ENCODE peak calls at places on chromosomes 6 and 20, in eight cellular contexts. V, F, D, W, B, Q, A and H are unnamed samples.

GRCh38 chr20:58665606-58666005 is 14.5 kb downstream of the STX16 start:
- DNase-seq in Q (no peak), B (no peak), W (no peak), D (no peak), A (no peak), V (no peak), F (no peak), H (no peak)

GRCh38 chr20:15359056-15359455 is 1021.6 kb upstream of the FLRT3 start:
- DNase-seq in A (no peak), D (no peak), W (no peak), B (no peak), V (no peak), F (no peak), Q (no peak), H (no peak)

GRCh38 chr6:13044390-13044789 is 283.9 kb downstream of the TBC1D7 start:
- DNase-seq in V (no peak), D (no peak), A (no peak), Q (no peak), B (peak), F (peak), W (no peak), H (no peak)

GRCh38 chr6:45539124-45539523 is 161.4 kb upstream of the SUPT3H start:
- DNase-seq in W (no peak), B (no peak), D (no peak), A (no peak), F (no peak), Q (no peak), V (no peak), H (no peak)

GRCh38 chr6:14379568-14379967 is 262.0 kb downstream of the CD83 start:
- DNase-seq in V (no peak), B (no peak), Q (no peak), D (no peak), A (no peak), F (no peak), W (no peak), H (no peak)

GRCh38 chr6:6810727-6811126 is 222.2 kb downstream of the LY86 start:
- DNase-seq in Q (no peak), W (no peak), V (no peak), D (no peak), F (no peak), B (no peak), A (peak), H (no peak)

GRCh38 chr20:47785900-47786762 is 850 bp upstream of the SULF2 start:
- DNase-seq in A (peak), Q (peak), B (peak), D (no peak), V (peak), F (peak), W (no peak), H (no peak)

GRCh38 chr20:41034239-41034638 is 5.6 kb downstream of the TOP1 start:
- DNase-seq in V (no peak), F (no peak), A (no peak), W (no peak), B (no peak), D (no peak), Q (no peak), H (no peak)

GRCh38 chr20:33490934-33491656 is 1.2 kb downstream of the CBFA2T2 start:
- DNase-seq in B (no peak), W (no peak), Q (no peak), V (no peak), A (no peak), D (no peak), F (no peak), H (no peak)

GRCh38 chr6:43186019-43186418 is 4.0 kb downstream of the CUL9 start:
- DNase-seq in D (no peak), F (no peak), W (no peak), B (no peak), V (no peak), A (no peak), Q (no peak), H (no peak)

GRCh38 chr6:43263314-43264178 is 20.3 kb downstream of the TTBK1 start:
- DNase-seq in V (peak), W (peak), B (peak), A (peak), Q (peak), F (peak), D (peak), H (peak)

GRCh38 chr6:15426395-15426794 is 180.5 kb downstream of the JARID2 start:
- DNase-seq in V (no peak), F (no peak), D (no peak), W (no peak), A (no peak), Q (no peak), B (no peak), H (no peak)

GRCh38 chr6:2952557-2953095 is 18.7 kb downstream of the SERPINB6 start:
- DNase-seq in W (peak), D (peak), F (peak), V (peak), A (peak), B (no peak), Q (peak), H (no peak)

GRCh38 chr20:50834599-50835005 is 39.7 kb downstream of the BCAS4 start:
- DNase-seq in W (no peak), D (peak), F (peak), Q (no peak), V (no peak), B (no peak), A (no peak), H (no peak)

GRCh38 chr20:12860619-12861247 is 148.0 kb upstream of the SPTLC3 start:
- DNase-seq in D (no peak), A (no peak), W (no peak), B (no peak), F (no peak), V (no peak), Q (no peak), H (no peak)

GRCh38 chr6:26439552-26440125 is 665 bp upstream of the BTN3A3 start:
- DNase-seq in V (no peak), F (no peak), D (no peak), B (no peak), A (no peak), Q (no peak), W (no peak), H (no peak)

GRCh38 chr20:21101453-21102251 is 4.5 kb downstream of the LINC00237 start:
- DNase-seq in A (no peak), V (no peak), D (no peak), F (no peak), Q (no peak), W (no peak), B (no peak), H (no peak)

GRCh38 chr20:63315240-63315981 is 22.4 kb downstream of the COL20A1 start:
- DNase-seq in A (no peak), W (no peak), F (no peak), Q (no peak), D (no peak), V (no peak), B (no peak), H (no peak)

GRCh38 chr6:151349651-151350270 is 41.6 kb downstream of the ZBTB2 start:
- DNase-seq in W (no peak), B (no peak), F (no peak), V (no peak), D (no peak), A (no peak), Q (no peak), H (no peak)

GRCh38 chr6:145631374-145631773 is 103.9 kb downstream of the EPM2A start:
- DNase-seq in Q (no peak), A (no peak), B (no peak), F (no peak), V (no peak), D (no peak), W (no peak), H (no peak)

GRCh38 chr6:15131234-15132195 is 114.4 kb upstream of the JARID2 start:
- DNase-seq in V (peak), F (no peak), W (no peak), Q (no peak), A (no peak), D (no peak), B (no peak), H (no peak)

GRCh38 chr6:132136976-132137375 is 185.8 kb upstream of the CCN2 start:
- DNase-seq in W (no peak), A (no peak), B (no peak), F (no peak), Q (no peak), V (no peak), D (no peak), H (no peak)

GRCh38 chr6:5378331-5378730 is 117.0 kb downstream of the FARS2 start:
- DNase-seq in W (no peak), D (no peak), F (no peak), Q (no peak), A (no peak), V (no peak), B (no peak), H (no peak)

GRCh38 chr6:37763413-37763812 is 56.1 kb upstream of the ZFAND3 start:
- DNase-seq in D (no peak), B (no peak), A (no peak), W (no peak), Q (no peak), V (no peak), F (no peak), H (no peak)

GRCh38 chr6:145233955-145234354 is 501.4 kb downstream of the EPM2A start:
- DNase-seq in D (no peak), Q (no peak), W (no peak), V (no peak), B (no peak), F (no peak), A (no peak), H (no peak)

GRCh38 chr6:110881929-110882629 is 7.5 kb downstream of the AMD1 start:
- DNase-seq in B (no peak), W (no peak), Q (no peak), F (no peak), A (no peak), V (no peak), D (no peak), H (no peak)

GRCh38 chr6:38239719-38240451 is 399.8 kb downstream of the BTBD9 start:
- DNase-seq in V (no peak), F (peak), B (no peak), W (no peak), A (peak), D (no peak), Q (no peak), H (no peak)

GRCh38 chr20:48535556-48535955 is 292.2 kb downstream of the PREX1 start:
- DNase-seq in V (no peak), D (no peak), W (no peak), A (no peak), F (no peak), B (no peak), Q (no peak), H (no peak)

GRCh38 chr6:33974030-33974429 is 170.2 kb upstream of the MLN start:
- DNase-seq in Q (peak), W (no peak), F (no peak), D (no peak), A (no peak), B (no peak), V (no peak), H (peak)

GRCh38 chr20:44963325-44964215 is 2.7 kb upstream of the STK4 start:
- DNase-seq in A (no peak), B (no peak), Q (no peak), F (no peak), V (no peak), W (no peak), D (no peak), H (no peak)

GRCh38 chr20:5989539-5989938 is 39.1 kb downstream of the MCM8 start:
- DNase-seq in A (no peak), F (no peak), Q (no peak), B (no peak), V (no peak), D (no peak), W (no peak), H (no peak)

GRCh38 chr20:1895674-1896496 is 678 bp downstream of the SIRPA start:
- DNase-seq in A (no peak), V (no peak), B (peak), W (no peak), F (no peak), D (no peak), Q (no peak), H (no peak)

GRCh38 chr6:10441655-10442009 is 26.8 kb upstream of the TFAP2A start:
- DNase-seq in F (no peak), W (no peak), D (no peak), A (no peak), Q (no peak), V (no peak), B (peak), H (no peak)

GRCh38 chr20:53922901-53923314 is 147.5 kb downstream of the BCAS1 start:
- DNase-seq in F (no peak), A (no peak), D (no peak), Q (no peak), B (peak), V (no peak), W (no peak), H (no peak)

GRCh38 chr6:25138024-25138696 is 141.0 kb upstream of the CARMIL1 start:
- DNase-seq in B (peak), F (peak), Q (peak), W (peak), D (peak), V (no peak), A (no peak), H (peak)

GRCh38 chr6:149964243-149965190 is 774 bp downstream of the ULBP1 start:
- DNase-seq in W (peak), A (no peak), V (no peak), B (no peak), Q (no peak), D (no peak), F (no peak), H (no peak)

GRCh38 chr6:39830444-39830843 is 38.3 kb downstream of the DAAM2 start:
- DNase-seq in D (no peak), B (no peak), W (no peak), Q (no peak), V (no peak), F (no peak), A (no peak), H (no peak)

GRCh38 chr6:6722195-6722594 is 133.7 kb downstream of the LY86 start:
- DNase-seq in V (no peak), Q (no peak), F (no peak), B (no peak), W (no peak), A (no peak), D (no peak), H (no peak)

GRCh38 chr6:109034439-109035041 is 60.1 kb downstream of the SESN1 start:
- DNase-seq in F (no peak), V (no peak), A (no peak), B (no peak), Q (no peak), W (no peak), D (no peak), H (no peak)